ENCODE peak calls at places on chromosomes 2 and 18, in seven cellular contexts. One of them, this sample, is unnamed.

GRCh38 chr2:64023485-64024258 is 4.4 kb upstream of the VPS54 start:
- DNase-seq in Daoy: no peak
- DNase-seq in amniotic stem cell: no peak
- DNase-seq in WTC11: peak
- DNase-seq in astrocyte: no peak
- DNase-seq in NCI-H748 treated with DMSO at 0.1 percent for 48 hours: no peak
- DNase-seq in NCI-H1417: no peak
- DNase-seq in this sample: no peak

GRCh38 chr2:159677654-159678053 is 34.7 kb upstream of the MARCHF7 start:
- DNase-seq in amniotic stem cell: no peak
- DNase-seq in WTC11: no peak
- DNase-seq in astrocyte: no peak
- DNase-seq in NCI-H748 treated with DMSO at 0.1 percent for 48 hours: no peak
- DNase-seq in NCI-H1417: peak
- DNase-seq in Daoy: no peak
- DNase-seq in this sample: no peak

GRCh38 chr2:144111443-144111842 is 408.5 kb downstream of the ZEB2 start:
- DNase-seq in Daoy: peak
- DNase-seq in NCI-H748 treated with DMSO at 0.1 percent for 48 hours: no peak
- DNase-seq in NCI-H1417: no peak
- DNase-seq in astrocyte: peak
- DNase-seq in amniotic stem cell: peak
- DNase-seq in WTC11: no peak
- DNase-seq in this sample: peak

GRCh38 chr2:120260736-120261135 is 8.1 kb downstream of the RALB start:
- DNase-seq in astrocyte: no peak
- DNase-seq in NCI-H748 treated with DMSO at 0.1 percent for 48 hours: no peak
- DNase-seq in amniotic stem cell: no peak
- DNase-seq in WTC11: no peak
- DNase-seq in NCI-H1417: no peak
- DNase-seq in Daoy: no peak
- DNase-seq in this sample: no peak

GRCh38 chr2:128298846-128299507 is 19.7 kb downstream of the HS6ST1 start:
- DNase-seq in NCI-H748 treated with DMSO at 0.1 percent for 48 hours: no peak
- DNase-seq in amniotic stem cell: no peak
- DNase-seq in astrocyte: no peak
- DNase-seq in Daoy: no peak
- DNase-seq in NCI-H1417: no peak
- DNase-seq in WTC11: no peak
- DNase-seq in this sample: no peak

GRCh38 chr2:179995735-179996134 is 11.4 kb downstream of the CWC22 start:
- DNase-seq in amniotic stem cell: no peak
- DNase-seq in Daoy: no peak
- DNase-seq in NCI-H1417: no peak
- DNase-seq in WTC11: no peak
- DNase-seq in astrocyte: no peak
- DNase-seq in NCI-H748 treated with DMSO at 0.1 percent for 48 hours: no peak
- DNase-seq in this sample: no peak

GRCh38 chr2:64606495-64607363 is 47.0 kb downstream of the SERTAD2 start:
- DNase-seq in NCI-H1417: peak
- DNase-seq in Daoy: peak
- DNase-seq in NCI-H748 treated with DMSO at 0.1 percent for 48 hours: no peak
- DNase-seq in amniotic stem cell: no peak
- DNase-seq in WTC11: peak
- DNase-seq in astrocyte: no peak
- DNase-seq in this sample: peak

GRCh38 chr2:82875891-82876290 is 1583.2 kb downstream of the SUCLG1 start:
- DNase-seq in NCI-H1417: no peak
- DNase-seq in Daoy: no peak
- DNase-seq in amniotic stem cell: no peak
- DNase-seq in astrocyte: no peak
- DNase-seq in NCI-H748 treated with DMSO at 0.1 percent for 48 hours: no peak
- DNase-seq in WTC11: no peak
- DNase-seq in this sample: peak

GRCh38 chr18:45386256-45386655 is 229.0 kb upstream of the SLC14A2 start:
- DNase-seq in amniotic stem cell: no peak
- DNase-seq in NCI-H748 treated with DMSO at 0.1 percent for 48 hours: peak
- DNase-seq in WTC11: peak
- DNase-seq in Daoy: peak
- DNase-seq in NCI-H1417: peak
- DNase-seq in astrocyte: no peak
- DNase-seq in this sample: peak

GRCh38 chr2:168363382-168364092 is 92.5 kb upstream of the CERS6 start:
- DNase-seq in NCI-H1417: no peak
- DNase-seq in Daoy: no peak
- DNase-seq in astrocyte: no peak
- DNase-seq in amniotic stem cell: no peak
- DNase-seq in WTC11: no peak
- DNase-seq in NCI-H748 treated with DMSO at 0.1 percent for 48 hours: no peak
- DNase-seq in this sample: no peak

GRCh38 chr2:86140969-86141392 is 34.9 kb downstream of the PTCD3 start:
- DNase-seq in Daoy: no peak
- DNase-seq in NCI-H1417: no peak
- DNase-seq in amniotic stem cell: no peak
- DNase-seq in NCI-H748 treated with DMSO at 0.1 percent for 48 hours: no peak
- DNase-seq in WTC11: no peak
- DNase-seq in astrocyte: no peak
- DNase-seq in this sample: no peak

GRCh38 chr2:139059617-139060016 is 279.4 kb upstream of the NXPH2 start:
- DNase-seq in astrocyte: no peak
- DNase-seq in Daoy: no peak
- DNase-seq in WTC11: no peak
- DNase-seq in amniotic stem cell: no peak
- DNase-seq in NCI-H1417: no peak
- DNase-seq in NCI-H748 treated with DMSO at 0.1 percent for 48 hours: no peak
- DNase-seq in this sample: no peak

GRCh38 chr2:196500686-196501431 is 138.7 kb upstream of the CCDC150 start:
- DNase-seq in NCI-H748 treated with DMSO at 0.1 percent for 48 hours: no peak
- DNase-seq in NCI-H1417: no peak
- DNase-seq in amniotic stem cell: no peak
- DNase-seq in WTC11: no peak
- DNase-seq in Daoy: peak
- DNase-seq in astrocyte: peak
- DNase-seq in this sample: peak

GRCh38 chr2:149885468-149885867 is 297.9 kb upstream of the MMADHC start:
- DNase-seq in amniotic stem cell: no peak
- DNase-seq in Daoy: no peak
- DNase-seq in NCI-H748 treated with DMSO at 0.1 percent for 48 hours: peak
- DNase-seq in WTC11: no peak
- DNase-seq in astrocyte: no peak
- DNase-seq in NCI-H1417: peak
- DNase-seq in this sample: no peak

GRCh38 chr2:32135409-32135808 is 30.3 kb upstream of the SLC30A6 start:
- DNase-seq in astrocyte: peak
- DNase-seq in NCI-H748 treated with DMSO at 0.1 percent for 48 hours: no peak
- DNase-seq in amniotic stem cell: peak
- DNase-seq in Daoy: peak
- DNase-seq in NCI-H1417: peak
- DNase-seq in WTC11: no peak
- DNase-seq in this sample: peak

GRCh38 chr2:165357758-165358157 is 111.7 kb upstream of the CSRNP3 start:
- DNase-seq in amniotic stem cell: no peak
- DNase-seq in NCI-H1417: no peak
- DNase-seq in Daoy: peak
- DNase-seq in NCI-H748 treated with DMSO at 0.1 percent for 48 hours: no peak
- DNase-seq in astrocyte: peak
- DNase-seq in WTC11: no peak
- DNase-seq in this sample: no peak

GRCh38 chr2:219155054-219155644 is 5.5 kb downstream of the NHEJ1 start:
- DNase-seq in NCI-H1417: peak
- DNase-seq in Daoy: peak
- DNase-seq in astrocyte: peak
- DNase-seq in WTC11: peak
- DNase-seq in amniotic stem cell: peak
- DNase-seq in NCI-H748 treated with DMSO at 0.1 percent for 48 hours: peak
- DNase-seq in this sample: no peak

GRCh38 chr2:143063612-143064200 is 65.5 kb upstream of the ARHGAP15 start:
- DNase-seq in WTC11: no peak
- DNase-seq in astrocyte: no peak
- DNase-seq in NCI-H1417: no peak
- DNase-seq in NCI-H748 treated with DMSO at 0.1 percent for 48 hours: no peak
- DNase-seq in Daoy: no peak
- DNase-seq in amniotic stem cell: no peak
- DNase-seq in this sample: no peak

GRCh38 chr2:208373460-208374089 is 33.0 kb upstream of the PTH2R start:
- DNase-seq in NCI-H1417: peak
- DNase-seq in WTC11: peak
- DNase-seq in astrocyte: no peak
- DNase-seq in Daoy: peak
- DNase-seq in amniotic stem cell: no peak
- DNase-seq in NCI-H748 treated with DMSO at 0.1 percent for 48 hours: peak
- DNase-seq in this sample: peak

GRCh38 chr2:42901076-42901645 is 108.8 kb upstream of the HAAO start:
- DNase-seq in WTC11: no peak
- DNase-seq in astrocyte: peak
- DNase-seq in NCI-H1417: no peak
- DNase-seq in NCI-H748 treated with DMSO at 0.1 percent for 48 hours: no peak
- DNase-seq in Daoy: no peak
- DNase-seq in amniotic stem cell: no peak
- DNase-seq in this sample: no peak

GRCh38 chr2:40034198-40034597 is 255.1 kb upstream of the THUMPD2 start:
- DNase-seq in WTC11: no peak
- DNase-seq in astrocyte: peak
- DNase-seq in Daoy: peak
- DNase-seq in NCI-H748 treated with DMSO at 0.1 percent for 48 hours: no peak
- DNase-seq in amniotic stem cell: peak
- DNase-seq in NCI-H1417: no peak
- DNase-seq in this sample: no peak

GRCh38 chr18:46096651-46097300 is 1.3 kb downstream of the ATP5F1A start:
- DNase-seq in WTC11: no peak
- DNase-seq in astrocyte: no peak
- DNase-seq in Daoy: peak
- DNase-seq in NCI-H748 treated with DMSO at 0.1 percent for 48 hours: no peak
- DNase-seq in NCI-H1417: peak
- DNase-seq in amniotic stem cell: no peak
- DNase-seq in this sample: no peak

GRCh38 chr2:8572712-8573233 is 109.1 kb upstream of the ID2 start:
- DNase-seq in Daoy: no peak
- DNase-seq in WTC11: no peak
- DNase-seq in astrocyte: no peak
- DNase-seq in amniotic stem cell: no peak
- DNase-seq in NCI-H1417: no peak
- DNase-seq in NCI-H748 treated with DMSO at 0.1 percent for 48 hours: no peak
- DNase-seq in this sample: peak

GRCh38 chr18:58660915-58661314 is 10.3 kb upstream of the MALT1 start:
- DNase-seq in Daoy: no peak
- DNase-seq in WTC11: no peak
- DNase-seq in astrocyte: no peak
- DNase-seq in NCI-H748 treated with DMSO at 0.1 percent for 48 hours: no peak
- DNase-seq in amniotic stem cell: no peak
- DNase-seq in NCI-H1417: no peak
- DNase-seq in this sample: no peak

GRCh38 chr18:45938488-45938935 is 28.6 kb downstream of the EPG5 start:
- DNase-seq in WTC11: no peak
- DNase-seq in NCI-H748 treated with DMSO at 0.1 percent for 48 hours: no peak
- DNase-seq in amniotic stem cell: no peak
- DNase-seq in NCI-H1417: no peak
- DNase-seq in astrocyte: no peak
- DNase-seq in Daoy: no peak
- DNase-seq in this sample: no peak

GRCh38 chr2:156118753-156119416 is 213.6 kb downstream of the NR4A2 start:
- DNase-seq in amniotic stem cell: no peak
- DNase-seq in astrocyte: no peak
- DNase-seq in Daoy: no peak
- DNase-seq in NCI-H748 treated with DMSO at 0.1 percent for 48 hours: no peak
- DNase-seq in NCI-H1417: no peak
- DNase-seq in WTC11: no peak
- DNase-seq in this sample: no peak

GRCh38 chr2:182345384-182345783 is 81.5 kb downstream of the PDE1A start:
- DNase-seq in amniotic stem cell: no peak
- DNase-seq in NCI-H1417: no peak
- DNase-seq in WTC11: no peak
- DNase-seq in astrocyte: no peak
- DNase-seq in Daoy: no peak
- DNase-seq in NCI-H748 treated with DMSO at 0.1 percent for 48 hours: no peak
- DNase-seq in this sample: no peak

GRCh38 chr18:59743561-59743960 is 46.3 kb upstream of the CCBE1 start:
- DNase-seq in WTC11: no peak
- DNase-seq in NCI-H1417: no peak
- DNase-seq in astrocyte: peak
- DNase-seq in Daoy: no peak
- DNase-seq in NCI-H748 treated with DMSO at 0.1 percent for 48 hours: no peak
- DNase-seq in amniotic stem cell: no peak
- DNase-seq in this sample: no peak

GRCh38 chr18:24679062-24679461 is 218.6 kb downstream of the HRH4 start:
- DNase-seq in WTC11: no peak
- DNase-seq in Daoy: no peak
- DNase-seq in amniotic stem cell: no peak
- DNase-seq in astrocyte: no peak
- DNase-seq in NCI-H748 treated with DMSO at 0.1 percent for 48 hours: no peak
- DNase-seq in NCI-H1417: no peak
- DNase-seq in this sample: no peak

GRCh38 chr2:165646321-165646801 is 147.7 kb downstream of the GALNT3 start:
- DNase-seq in astrocyte: no peak
- DNase-seq in amniotic stem cell: no peak
- DNase-seq in Daoy: no peak
- DNase-seq in WTC11: no peak
- DNase-seq in NCI-H1417: peak
- DNase-seq in NCI-H748 treated with DMSO at 0.1 percent for 48 hours: peak
- DNase-seq in this sample: no peak

GRCh38 chr2:74894261-74895030 is 60.5 kb downstream of the HK2 start:
- DNase-seq in astrocyte: peak
- DNase-seq in NCI-H1417: no peak
- DNase-seq in WTC11: no peak
- DNase-seq in amniotic stem cell: no peak
- DNase-seq in Daoy: peak
- DNase-seq in NCI-H748 treated with DMSO at 0.1 percent for 48 hours: no peak
- DNase-seq in this sample: no peak

GRCh38 chr2:153476491-153477095 is 2.0 kb downstream of the RPRM start:
- DNase-seq in WTC11: no peak
- DNase-seq in astrocyte: no peak
- DNase-seq in NCI-H748 treated with DMSO at 0.1 percent for 48 hours: peak
- DNase-seq in Daoy: no peak
- DNase-seq in NCI-H1417: no peak
- DNase-seq in amniotic stem cell: no peak
- DNase-seq in this sample: no peak

GRCh38 chr18:79470547-79470946 is 74.8 kb downstream of the NFATC1 start:
- DNase-seq in WTC11: no peak
- DNase-seq in NCI-H1417: no peak
- DNase-seq in Daoy: no peak
- DNase-seq in NCI-H748 treated with DMSO at 0.1 percent for 48 hours: no peak
- DNase-seq in amniotic stem cell: no peak
- DNase-seq in astrocyte: no peak
- DNase-seq in this sample: peak

GRCh38 chr2:154698789-154699559 is 479 bp downstream of the KCNJ3 start:
- DNase-seq in Daoy: no peak
- DNase-seq in NCI-H1417: no peak
- DNase-seq in WTC11: peak
- DNase-seq in NCI-H748 treated with DMSO at 0.1 percent for 48 hours: peak
- DNase-seq in astrocyte: no peak
- DNase-seq in amniotic stem cell: no peak
- DNase-seq in this sample: no peak

GRCh38 chr2:202140522-202141292 is 67.7 kb downstream of the KIAA2012 start:
- DNase-seq in astrocyte: peak
- DNase-seq in amniotic stem cell: no peak
- DNase-seq in Daoy: no peak
- DNase-seq in NCI-H748 treated with DMSO at 0.1 percent for 48 hours: no peak
- DNase-seq in NCI-H1417: no peak
- DNase-seq in WTC11: no peak
- DNase-seq in this sample: peak

GRCh38 chr2:9473308-9473984 is 905 bp upstream of the IAH1 start:
- DNase-seq in NCI-H748 treated with DMSO at 0.1 percent for 48 hours: no peak
- DNase-seq in astrocyte: no peak
- DNase-seq in Daoy: no peak
- DNase-seq in amniotic stem cell: no peak
- DNase-seq in WTC11: peak
- DNase-seq in NCI-H1417: no peak
- DNase-seq in this sample: peak

GRCh38 chr2:201466050-201466660 is 14.6 kb downstream of the STRADB start:
- DNase-seq in Daoy: peak
- DNase-seq in astrocyte: peak
- DNase-seq in amniotic stem cell: peak
- DNase-seq in WTC11: no peak
- DNase-seq in NCI-H748 treated with DMSO at 0.1 percent for 48 hours: no peak
- DNase-seq in NCI-H1417: no peak
- DNase-seq in this sample: no peak

GRCh38 chr18:68083131-68083530 is 566.6 kb upstream of the DSEL start:
- DNase-seq in amniotic stem cell: no peak
- DNase-seq in astrocyte: peak
- DNase-seq in NCI-H1417: no peak
- DNase-seq in WTC11: no peak
- DNase-seq in NCI-H748 treated with DMSO at 0.1 percent for 48 hours: no peak
- DNase-seq in Daoy: no peak
- DNase-seq in this sample: no peak